ENCODE peak calls at places on chromosomes 11 and 22, in six cellular contexts. One of them, this sample, is unnamed.

GRCh38 chr11:111230122-111230465 is 15.4 kb upstream of the POU2AF2 start:
- DNase-seq in breast epithelium: no peak
- DNase-seq in stomach: no peak
- DNase-seq in GM12891: no peak
- DNase-seq in HepG2: no peak
- DNase-seq in spleen: no peak
- DNase-seq in this sample: no peak

GRCh38 chr22:21984793-21985192 is 2.2 kb upstream of the TOP3B start:
- DNase-seq in spleen: peak
- DNase-seq in HepG2: no peak
- DNase-seq in breast epithelium: no peak
- DNase-seq in GM12891: no peak
- DNase-seq in stomach: no peak
- DNase-seq in this sample: no peak

GRCh38 chr11:65427691-65428577 is 5.3 kb downstream of the NEAT1 start:
- DNase-seq in GM12891: no peak
- DNase-seq in HepG2: no peak
- DNase-seq in stomach: peak
- DNase-seq in spleen: peak
- DNase-seq in breast epithelium: peak
- DNase-seq in this sample: no peak

GRCh38 chr11:68016161-68016903 is 6.2 kb downstream of the ALDH3B1 start:
- DNase-seq in breast epithelium: no peak
- DNase-seq in HepG2: no peak
- DNase-seq in stomach: no peak
- DNase-seq in spleen: no peak
- DNase-seq in GM12891: no peak
- DNase-seq in this sample: no peak

GRCh38 chr11:103736323-103736722 is 300.1 kb upstream of the DDI1 start:
- DNase-seq in spleen: no peak
- DNase-seq in stomach: no peak
- DNase-seq in breast epithelium: no peak
- DNase-seq in GM12891: no peak
- DNase-seq in HepG2: no peak
- DNase-seq in this sample: no peak

GRCh38 chr11:113110046-113110445 is 148.8 kb downstream of the NCAM1 start:
- DNase-seq in GM12891: no peak
- DNase-seq in spleen: no peak
- DNase-seq in stomach: no peak
- DNase-seq in HepG2: no peak
- DNase-seq in breast epithelium: no peak
- DNase-seq in this sample: no peak

GRCh38 chr11:86182976-86183584 is 61.5 kb upstream of the EED start:
- DNase-seq in stomach: peak
- DNase-seq in breast epithelium: no peak
- DNase-seq in spleen: no peak
- DNase-seq in GM12891: no peak
- DNase-seq in HepG2: no peak
- DNase-seq in this sample: no peak

GRCh38 chr11:45324459-45324858 is 38.3 kb upstream of the SYT13 start:
- DNase-seq in HepG2: no peak
- DNase-seq in stomach: no peak
- DNase-seq in spleen: no peak
- DNase-seq in GM12891: no peak
- DNase-seq in breast epithelium: no peak
- DNase-seq in this sample: no peak

GRCh38 chr22:29767289-29768051 is at the start of gene UQCR10:
- DNase-seq in breast epithelium: peak
- DNase-seq in spleen: peak
- DNase-seq in HepG2: peak
- DNase-seq in stomach: peak
- DNase-seq in GM12891: peak
- DNase-seq in this sample: peak
- TF ChIP-seq POLR2A in breast epithelium: peak
- TF ChIP-seq POLR2A in spleen: no peak
- TF ChIP-seq POLR2A in HepG2: no peak
- TF ChIP-seq POLR2A in stomach: no peak
- TF ChIP-seq POLR2A in GM12891: peak
- TF ChIP-seq POLR2A in this sample: peak

DNA sequence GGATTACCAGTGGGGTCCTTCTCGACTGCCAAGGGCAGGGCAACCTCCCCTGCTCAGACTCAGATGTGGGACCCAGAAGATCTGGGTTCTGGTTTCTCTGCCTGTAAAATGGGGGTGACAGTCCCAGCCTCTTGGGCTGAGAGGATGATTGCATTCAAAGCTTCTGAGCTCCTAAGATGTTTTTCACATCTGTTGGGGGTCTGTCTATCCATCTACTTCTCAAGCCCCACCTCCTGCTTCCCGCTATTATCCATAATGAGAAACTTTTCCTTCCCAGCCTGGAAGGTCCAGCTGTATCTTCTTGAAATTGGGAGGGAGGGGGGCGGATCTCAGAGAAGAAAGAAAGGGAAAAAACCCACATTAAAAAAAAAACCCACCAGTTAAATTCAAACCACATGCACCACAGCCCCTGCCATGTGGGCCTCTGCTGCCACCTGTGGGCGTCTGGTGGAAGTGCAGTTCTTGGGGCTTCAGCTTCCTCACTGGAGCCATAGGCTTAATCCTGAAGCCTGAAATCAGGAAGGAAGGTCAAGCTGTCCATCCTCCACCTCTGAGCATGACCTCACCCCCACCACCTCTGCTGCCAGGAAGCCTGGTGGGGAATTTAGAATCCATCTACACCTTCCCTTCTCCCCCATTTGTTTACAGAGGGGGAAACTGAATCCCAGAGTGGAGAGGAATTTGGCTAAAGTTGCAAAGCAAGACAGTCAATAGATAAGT is 27.3 kb downstream of the ARHGEF17 start:
- DNase-seq in HepG2: peak
- DNase-seq in spleen: peak
- DNase-seq in breast epithelium: peak
- DNase-seq in GM12891: peak
- DNase-seq in stomach: peak
- DNase-seq in this sample: peak
- TF ChIP-seq POLR2AphosphoS5 in HepG2: no peak
- TF ChIP-seq POLR2AphosphoS5 in spleen: peak
- TF ChIP-seq POLR2AphosphoS5 in breast epithelium: peak
- TF ChIP-seq POLR2AphosphoS5 in GM12891: no peak
- TF ChIP-seq POLR2AphosphoS5 in stomach: no peak
- TF ChIP-seq POLR2AphosphoS5 in this sample: no peak

DNA sequence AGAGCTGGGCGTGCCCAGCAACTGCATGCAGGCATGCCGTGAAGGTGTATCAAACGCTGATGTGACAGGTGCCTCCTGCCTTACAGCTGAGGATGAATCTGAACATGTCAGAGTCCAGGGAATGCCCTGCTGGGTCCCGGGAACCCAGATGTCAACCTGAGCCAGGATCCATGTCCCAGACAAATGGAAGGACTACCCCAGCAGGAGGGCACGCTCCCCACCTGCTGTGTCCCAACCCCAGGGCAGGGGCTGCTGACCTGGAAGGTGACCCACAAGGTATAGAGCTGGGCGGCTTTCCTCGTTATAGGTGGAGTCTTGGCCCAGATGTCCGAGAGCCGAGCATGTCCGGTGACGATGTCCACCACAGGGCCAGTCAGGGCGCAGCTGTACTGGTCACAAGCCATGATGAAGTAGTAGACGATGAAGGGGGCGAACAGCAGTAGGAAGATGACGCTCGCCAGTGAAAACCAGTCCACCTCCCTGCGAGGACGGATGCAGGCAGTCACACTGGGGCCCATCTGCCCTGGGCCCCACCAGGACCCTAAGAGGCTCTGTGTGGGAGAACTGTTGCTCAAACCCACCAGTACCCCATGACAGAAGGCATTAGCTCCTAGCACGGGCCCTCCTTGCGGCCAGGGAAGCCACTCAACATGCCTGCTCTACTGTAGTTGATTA is 4.3 kb downstream of the DHCR7 start:
- DNase-seq in GM12891: no peak
- DNase-seq in HepG2: no peak
- DNase-seq in stomach: no peak
- DNase-seq in spleen: no peak
- DNase-seq in breast epithelium: no peak
- DNase-seq in this sample: no peak
- TF ChIP-seq POLR2A in GM12891: no peak
- TF ChIP-seq POLR2A in HepG2: no peak
- TF ChIP-seq POLR2A in stomach: no peak
- TF ChIP-seq POLR2A in spleen: no peak
- TF ChIP-seq POLR2A in breast epithelium: no peak
- TF ChIP-seq POLR2A in this sample: no peak

DNA sequence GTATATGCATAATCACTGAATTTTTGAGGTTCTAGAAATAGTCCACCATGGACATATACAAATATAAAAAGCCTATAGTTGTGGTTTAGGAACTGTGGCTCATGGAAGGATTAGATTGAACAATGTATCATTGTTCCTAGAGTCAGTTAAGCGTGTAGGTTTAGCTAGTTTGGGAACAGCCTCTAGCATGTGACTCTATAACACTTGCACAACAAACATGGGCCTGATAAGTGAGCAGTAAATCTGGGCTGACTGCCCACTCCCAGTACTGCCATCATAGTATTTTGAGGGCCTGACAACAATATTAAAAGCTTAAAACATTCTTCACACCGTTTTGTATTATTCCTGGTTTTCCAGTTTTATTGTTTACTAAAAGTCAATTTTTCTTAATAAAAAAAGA is 47.0 kb downstream of the YAP1 start:
- DNase-seq in GM12891: no peak
- DNase-seq in HepG2: peak
- DNase-seq in breast epithelium: peak
- DNase-seq in stomach: peak
- DNase-seq in spleen: no peak
- DNase-seq in this sample: no peak
- TF ChIP-seq POLR2AphosphoS5 in GM12891: no peak
- TF ChIP-seq POLR2AphosphoS5 in HepG2: no peak
- TF ChIP-seq POLR2AphosphoS5 in breast epithelium: no peak
- TF ChIP-seq POLR2AphosphoS5 in stomach: peak
- TF ChIP-seq POLR2AphosphoS5 in spleen: no peak
- TF ChIP-seq POLR2AphosphoS5 in this sample: no peak

DNA sequence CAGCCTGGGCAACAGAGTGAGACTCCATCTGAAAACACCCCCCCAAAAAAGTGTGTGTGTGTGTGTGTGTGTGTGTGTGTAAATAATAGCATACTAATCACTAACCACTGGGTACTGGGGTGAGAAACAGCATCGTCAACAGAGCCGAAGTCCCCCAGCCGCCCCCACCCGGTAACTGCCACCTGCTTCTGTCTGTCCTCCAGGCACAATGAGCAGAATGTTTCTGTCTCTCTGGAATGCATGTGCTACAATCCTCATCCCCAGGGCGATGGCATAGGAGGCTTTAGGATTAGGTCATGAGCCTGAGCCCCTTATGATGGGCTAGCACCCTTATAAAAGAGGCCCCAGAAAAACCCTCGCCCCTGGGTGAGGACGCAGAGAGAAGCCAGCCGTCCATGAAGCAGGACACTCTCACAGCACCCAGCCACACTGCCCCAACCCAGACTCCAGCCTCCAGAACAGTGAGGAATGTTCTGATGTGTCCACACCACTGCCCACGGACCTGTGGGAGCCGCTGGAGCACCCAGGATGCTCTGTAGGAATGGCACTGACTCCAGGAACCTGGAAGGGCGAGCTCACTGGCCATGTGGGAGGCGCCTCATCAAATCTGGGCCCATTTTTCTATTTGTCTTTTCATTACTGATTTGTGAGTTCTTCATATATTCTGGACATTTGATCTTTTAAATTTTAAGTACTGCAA is 9.9 kb downstream of the TTLL8 start:
- DNase-seq in breast epithelium: no peak
- DNase-seq in stomach: no peak
- DNase-seq in spleen: no peak
- DNase-seq in HepG2: no peak
- DNase-seq in GM12891: no peak
- DNase-seq in this sample: no peak
- TF ChIP-seq POLR2A in breast epithelium: no peak
- TF ChIP-seq POLR2A in stomach: no peak
- TF ChIP-seq POLR2A in spleen: no peak
- TF ChIP-seq POLR2A in HepG2: no peak
- TF ChIP-seq POLR2A in GM12891: no peak
- TF ChIP-seq POLR2A in this sample: no peak

GRCh38 chr11:69639843-69640242 is 1.1 kb upstream of the CCND1 start:
- DNase-seq in GM12891: no peak
- DNase-seq in breast epithelium: no peak
- DNase-seq in spleen: no peak
- DNase-seq in HepG2: no peak
- DNase-seq in stomach: no peak
- DNase-seq in this sample: no peak

GRCh38 chr11:69640260-69640994 is 529 bp upstream of the CCND1 start:
- DNase-seq in breast epithelium: no peak
- DNase-seq in spleen: peak
- DNase-seq in HepG2: no peak
- DNase-seq in GM12891: no peak
- DNase-seq in stomach: peak
- DNase-seq in this sample: no peak

GRCh38 chr11:69642549-69642912 is 1.6 kb downstream of the CCND1 start:
- DNase-seq in HepG2: no peak
- DNase-seq in stomach: peak
- DNase-seq in spleen: peak
- DNase-seq in breast epithelium: no peak
- DNase-seq in GM12891: no peak
- DNase-seq in this sample: no peak

GRCh38 chr11:69641681-69642548 is 959 bp downstream of the CCND1 start:
- DNase-seq in spleen: peak
- DNase-seq in stomach: no peak
- DNase-seq in breast epithelium: no peak
- DNase-seq in GM12891: no peak
- DNase-seq in HepG2: no peak
- DNase-seq in this sample: no peak

DNA sequence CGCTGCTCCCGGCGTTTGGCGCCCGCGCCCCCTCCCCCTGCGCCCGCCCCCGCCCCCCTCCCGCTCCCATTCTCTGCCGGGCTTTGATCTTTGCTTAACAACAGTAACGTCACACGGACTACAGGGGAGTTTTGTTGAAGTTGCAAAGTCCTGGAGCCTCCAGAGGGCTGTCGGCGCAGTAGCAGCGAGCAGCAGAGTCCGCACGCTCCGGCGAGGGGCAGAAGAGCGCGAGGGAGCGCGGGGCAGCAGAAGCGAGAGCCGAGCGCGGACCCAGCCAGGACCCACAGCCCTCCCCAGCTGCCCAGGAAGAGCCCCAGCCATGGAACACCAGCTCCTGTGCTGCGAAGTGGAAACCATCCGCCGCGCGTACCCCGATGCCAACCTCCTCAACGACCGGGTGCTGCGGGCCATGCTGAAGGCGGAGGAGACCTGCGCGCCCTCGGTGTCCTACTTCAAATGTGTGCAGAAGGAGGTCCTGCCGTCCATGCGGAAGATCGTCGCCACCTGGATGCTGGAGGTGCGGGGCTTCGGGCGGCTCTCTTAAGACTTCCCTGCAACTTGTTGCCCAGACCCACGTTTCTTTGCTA is at the start of gene CCND1:
- DNase-seq in spleen: peak
- DNase-seq in GM12891: no peak
- DNase-seq in HepG2: peak
- DNase-seq in breast epithelium: peak
- DNase-seq in stomach: peak
- DNase-seq in this sample: no peak
- TF ChIP-seq POLR2AphosphoS5 in spleen: peak
- TF ChIP-seq POLR2AphosphoS5 in GM12891: peak
- TF ChIP-seq POLR2AphosphoS5 in HepG2: peak
- TF ChIP-seq POLR2AphosphoS5 in breast epithelium: no peak
- TF ChIP-seq POLR2AphosphoS5 in stomach: peak
- TF ChIP-seq POLR2AphosphoS5 in this sample: peak

This sample was measured in GM12892.